ENCODE peak calls at places on chromosomes 5 and 9, in four cellular contexts. Q is GM06990; M is CD4-positive, CD25-positive, alpha-beta regulatory T cell; P is astrocyte of the spinal cord. E is an unnamed sample.

GRCh38 chr9:94912700-94913249 is 186.3 kb downstream of the AOPEP start:
- DNase-seq in P (peak), Q (no peak), M (no peak), E (no peak)

GRCh38 chr9:102461441-102461840 is 533.7 kb upstream of the CYLC2 start:
- DNase-seq in P (peak), Q (no peak), M (no peak), E (no peak)

GRCh38 chr5:175739973-175740372 is 82.1 kb downstream of the HRH2 start:
- DNase-seq in P (no peak), M (no peak), Q (no peak), E (no peak)

GRCh38 chr9:99185904-99186303 is 35.8 kb downstream of the ALG2 start:
- DNase-seq in P (no peak), M (no peak), Q (no peak), E (no peak)

GRCh38 chr5:118883396-118883795 is 105.0 kb downstream of the DTWD2 start:
- DNase-seq in M (no peak), P (no peak), Q (no peak), E (no peak)

GRCh38 chr5:97078958-97079357 is 63.5 kb downstream of the LIX1 start:
- DNase-seq in M (no peak), P (no peak), Q (no peak), E (no peak)

GRCh38 chr9:88748566-88749238 is 213.7 kb downstream of the NXNL2 start:
- DNase-seq in M (no peak), P (peak), Q (no peak), E (no peak)

GRCh38 chr5:68730220-68731010 is 363.4 kb upstream of the SLC30A5 start:
- DNase-seq in Q (no peak), P (peak), M (no peak), E (no peak)

GRCh38 chr5:60092671-60093422 is 199.3 kb upstream of the PDE4D start:
- DNase-seq in M (no peak), P (peak), Q (no peak), E (no peak)

GRCh38 chr9:109163194-109163593 is 3.9 kb downstream of the FRRS1L start:
- DNase-seq in P (no peak), M (no peak), Q (no peak), E (no peak)

GRCh38 chr9:134884492-134884891 is 3.9 kb downstream of the FCN2 start:
- DNase-seq in M (no peak), P (no peak), Q (no peak), E (no peak)

GRCh38 chr5:90017236-90017635 is 392.3 kb downstream of the CETN3 start:
- DNase-seq in P (no peak), M (no peak), Q (no peak), E (no peak)

GRCh38 chr9:110058304-110058953 is 149.5 kb downstream of the C9orf152 start:
- DNase-seq in Q (no peak), P (peak), M (peak), E (peak)

GRCh38 chr9:73080110-73080683 is 71.5 kb upstream of the ANXA1 start:
- DNase-seq in M (no peak), Q (no peak), P (no peak), E (no peak)

GRCh38 chr5:116652903-116653302 is 78.3 kb upstream of the SEMA6A start:
- DNase-seq in Q (no peak), P (peak), M (no peak), E (no peak)

GRCh38 chr9:129236441-129237145 is 58.5 kb upstream of the IER5L start:
- DNase-seq in M (peak), Q (no peak), P (no peak), E (no peak)

GRCh38 chr5:110768138-110768845 is 29.5 kb downstream of the SLC25A46 start:
- DNase-seq in Q (no peak), P (peak), M (no peak), E (no peak)

GRCh38 chr9:109766351-109766750 is 13.6 kb upstream of the PALM2AKAP2 start:
- DNase-seq in P (peak), Q (no peak), M (no peak), E (no peak)

GRCh38 chr5:40689442-40689841 is 9.7 kb downstream of the PTGER4 start:
- DNase-seq in P (peak), M (peak), Q (no peak), E (no peak)

GRCh38 chr5:157476699-157477408 is 16.8 kb downstream of the NIPAL4 start:
- DNase-seq in M (peak), P (peak), Q (no peak), E (peak)

GRCh38 chr5:154221371-154221896 is 30.9 kb downstream of the GALNT10 start:
- DNase-seq in Q (no peak), M (peak), P (peak), E (peak)

GRCh38 chr5:143920772-143921171 is 108.8 kb downstream of the HMHB1 start:
- DNase-seq in Q (no peak), P (peak), M (no peak), E (no peak)

GRCh38 chr9:84974790-84975189 is 305.3 kb downstream of the NTRK2 start:
- DNase-seq in Q (no peak), P (no peak), M (no peak), E (no peak)

GRCh38 chr5:9339206-9339818 is 206.6 kb downstream of the SEMA5A start:
- DNase-seq in Q (no peak), M (peak), P (no peak), E (peak)

GRCh38 chr9:18297532-18297872 is 176.5 kb upstream of the ADAMTSL1 start:
- DNase-seq in P (no peak), Q (no peak), M (no peak), E (peak)

GRCh38 chr5:136963521-136963920 is 535.6 kb downstream of the SPOCK1 start:
- DNase-seq in P (no peak), M (no peak), Q (no peak), E (no peak)

GRCh38 chr5:38467353-38468040 is 88.9 kb downstream of the LIFR start:
- DNase-seq in Q (no peak), M (no peak), P (peak), E (no peak)

GRCh38 chr5:149731617-149732400 is 1.7 kb downstream of the PPARGC1B start:
- DNase-seq in M (peak), Q (peak), P (peak), E (peak)

GRCh38 chr5:59173568-59173967 is 590.7 kb downstream of the RAB3C start:
- DNase-seq in Q (no peak), P (peak), M (peak), E (no peak)

GRCh38 chr5:96288845-96289185 is 144.2 kb downstream of the PCSK1 start:
- DNase-seq in Q (no peak), P (no peak), M (no peak), E (no peak)

GRCh38 chr9:33884856-33885701 is 68.1 kb downstream of the UBE2R2 start:
- DNase-seq in M (no peak), P (peak), Q (no peak), E (no peak)

GRCh38 chr9:84738353-84738752 is 68.8 kb downstream of the NTRK2 start:
- DNase-seq in Q (no peak), P (no peak), M (no peak), E (no peak)

GRCh38 chr5:78554595-78554994 is 94.0 kb downstream of the LHFPL2 start:
- DNase-seq in Q (no peak), P (no peak), M (no peak), E (no peak)

GRCh38 chr5:98714710-98715109 is 58.8 kb upstream of the RGMB start:
- DNase-seq in Q (no peak), M (no peak), P (no peak), E (no peak)

GRCh38 chr5:181133610-181134231 is 2.8 kb upstream of the OR2V1 start:
- DNase-seq in M (no peak), P (peak), Q (no peak), E (no peak)

DNA sequence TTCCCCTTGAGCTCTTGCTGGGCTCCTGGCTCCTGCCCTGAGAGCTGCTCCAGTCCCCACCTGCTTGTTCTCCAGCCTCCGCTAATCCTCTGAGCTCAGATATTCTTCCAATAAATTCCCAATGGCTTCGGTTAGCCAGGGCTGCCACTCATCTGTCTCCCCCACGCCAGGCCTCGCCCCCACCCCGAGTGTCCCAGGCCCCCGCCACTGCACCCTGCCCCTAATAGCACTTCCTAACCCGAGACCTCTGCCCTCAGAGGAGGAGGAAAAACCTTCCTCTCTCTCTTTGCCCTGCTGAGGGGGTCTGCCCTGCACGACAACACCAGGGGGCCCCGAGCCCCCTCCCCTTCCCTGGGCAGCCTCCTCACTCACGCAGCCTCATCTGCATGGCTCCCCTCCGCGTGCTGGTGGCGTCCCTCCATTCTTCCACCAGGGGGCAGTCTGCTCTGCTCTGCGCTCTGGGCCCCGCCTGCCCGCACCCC is 5.4 kb upstream of the LCN15 start:
- DNase-seq in M (peak), P (no peak), Q (no peak), E (no peak)
- H3K4me3 ChIP-seq in M (no peak), P (no peak), Q (no peak), E (no peak)

GRCh38 chr5:88890070-88890781 is 7.2 kb upstream of the MEF2C start:
- DNase-seq in M (no peak), Q (no peak), P (no peak), E (no peak)
- H3K4me3 ChIP-seq in M (no peak), Q (peak), P (peak), E (no peak)

GRCh38 chr5:54254482-54255198 is 55.7 kb downstream of the ARL15 start:
- DNase-seq in P (peak), Q (no peak), M (no peak), E (no peak)
- H3K4me3 ChIP-seq in P (no peak), Q (no peak), M (no peak), E (no peak)

GRCh38 chr9:112348993-112349333 is 15.5 kb upstream of the PTBP3 start:
- DNase-seq in M (no peak), Q (no peak), P (no peak), E (no peak)
- H3K4me3 ChIP-seq in M (peak), Q (no peak), P (peak), E (no peak)

GRCh38 chr5:151696470-151697061 is 9.9 kb upstream of the SPARC start:
- DNase-seq in P (peak), M (no peak), Q (no peak), E (no peak)
- H3K4me3 ChIP-seq in P (no peak), M (no peak), Q (no peak), E (no peak)

DNA sequence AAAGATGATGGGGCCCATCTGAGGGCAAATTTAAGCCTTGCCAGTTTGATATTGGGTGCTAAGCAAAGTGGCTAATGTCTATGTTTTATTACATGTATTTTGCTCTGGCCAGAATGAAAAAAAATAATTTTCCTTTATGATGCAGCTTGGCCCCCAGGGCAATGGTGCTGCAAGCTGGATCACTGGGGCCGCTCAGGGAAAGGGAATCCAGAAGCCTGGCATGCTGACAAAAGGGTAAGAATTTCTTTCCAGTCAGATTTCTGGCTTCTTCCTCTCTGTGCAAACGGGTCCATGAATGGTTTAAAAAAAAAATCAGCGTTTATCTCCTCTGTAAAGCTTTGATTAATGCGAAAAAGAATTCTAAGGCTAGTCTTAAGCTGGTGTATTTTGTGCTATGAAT is 138.4 kb downstream of the MAPKAP1 start:
- DNase-seq in M (no peak), Q (no peak), P (no peak), E (no peak)
- H3K4me3 ChIP-seq in M (no peak), Q (no peak), P (no peak), E (no peak)

GRCh38 chr9:35341585-35341984 is 148.3 kb upstream of the RUSC2 start:
- DNase-seq in M (no peak), P (peak), Q (no peak), E (peak)
- H3K4me3 ChIP-seq in M (no peak), P (no peak), Q (no peak), E (no peak)

GRCh38 chr9:36023260-36024048 is 13.3 kb upstream of the RECK start:
- DNase-seq in M (peak), Q (no peak), P (peak), E (peak)
- H3K4me3 ChIP-seq in M (no peak), Q (no peak), P (no peak), E (no peak)